ENCODE peak calls at places on chromosome 9, in seven cellular contexts. One of them, this sample, is unnamed.

GRCh38 chr9:109194157-109194556 is 27.1 kb upstream of the FRRS1L start:
- DNase-seq in HCT116: no peak
- DNase-seq in GM12878: no peak
- DNase-seq in SK-N-SH: no peak
- DNase-seq in H1: no peak
- DNase-seq in K562: no peak
- DNase-seq in HepG2: no peak
- DNase-seq in this sample: no peak

GRCh38 chr9:70304810-70305209 is 46.0 kb downstream of the SMC5 start:
- DNase-seq in SK-N-SH: no peak
- DNase-seq in HCT116: no peak
- DNase-seq in H1: no peak
- DNase-seq in K562: no peak
- DNase-seq in GM12878: no peak
- DNase-seq in HepG2: no peak
- DNase-seq in this sample: no peak

GRCh38 chr9:81456431-81456970 is 232.8 kb downstream of the TLE1 start:
- DNase-seq in H1: no peak
- DNase-seq in HCT116: no peak
- DNase-seq in SK-N-SH: no peak
- DNase-seq in K562: no peak
- DNase-seq in GM12878: no peak
- DNase-seq in HepG2: no peak
- DNase-seq in this sample: no peak

GRCh38 chr9:1922026-1922425 is 93.1 kb upstream of the SMARCA2 start:
- DNase-seq in K562: no peak
- DNase-seq in SK-N-SH: no peak
- DNase-seq in HCT116: no peak
- DNase-seq in HepG2: peak; percentile 5
- DNase-seq in H1: no peak
- DNase-seq in GM12878: no peak
- DNase-seq in this sample: no peak

GRCh38 chr9:124812401-124813016 is 35.6 kb downstream of the OLFML2A start:
- DNase-seq in K562: peak; percentile 77
- DNase-seq in HepG2: peak; percentile 56
- DNase-seq in HCT116: peak; percentile 84
- DNase-seq in GM12878: no peak
- DNase-seq in H1: no peak
- DNase-seq in SK-N-SH: peak; percentile 51
- DNase-seq in this sample: no peak

GRCh38 chr9:133375116-133375723 is 640 bp downstream of the SURF4 start:
- DNase-seq in GM12878: no peak
- DNase-seq in H1: no peak
- DNase-seq in HCT116: no peak
- DNase-seq in SK-N-SH: peak; percentile 82
- DNase-seq in HepG2: peak; percentile 67
- DNase-seq in K562: no peak
- DNase-seq in this sample: peak; percentile 58

GRCh38 chr9:137582286-137582860 is 3.6 kb upstream of the DPH7 start:
- DNase-seq in SK-N-SH: peak; percentile 50
- DNase-seq in H1: peak; percentile 66
- DNase-seq in HCT116: no peak
- DNase-seq in K562: no peak
- DNase-seq in GM12878: no peak
- DNase-seq in HepG2: no peak
- DNase-seq in this sample: no peak

GRCh38 chr9:111433082-111433481 is 51.1 kb downstream of the ECPAS start:
- DNase-seq in H1: no peak
- DNase-seq in SK-N-SH: no peak
- DNase-seq in HepG2: no peak
- DNase-seq in HCT116: no peak
- DNase-seq in GM12878: no peak
- DNase-seq in K562: no peak
- DNase-seq in this sample: no peak

GRCh38 chr9:110217656-110218099 is 9.7 kb upstream of the C9orf152 start:
- DNase-seq in K562: no peak
- DNase-seq in HepG2: peak; percentile 52
- DNase-seq in GM12878: no peak
- DNase-seq in HCT116: peak; percentile 48
- DNase-seq in SK-N-SH: peak; percentile 35
- DNase-seq in H1: no peak
- DNase-seq in this sample: peak; percentile 65

GRCh38 chr9:95726756-95727155 is 148.7 kb upstream of the ERCC6L2 start:
- DNase-seq in HepG2: peak; percentile 48
- DNase-seq in SK-N-SH: peak; percentile 63
- DNase-seq in H1: no peak
- DNase-seq in HCT116: peak; percentile 26
- DNase-seq in GM12878: no peak
- DNase-seq in K562: peak; percentile 15
- DNase-seq in this sample: peak; percentile 57

GRCh38 chr9:84054341-84055010 is 73.9 kb downstream of the RMI1 start:
- DNase-seq in HepG2: peak; percentile 30
- DNase-seq in SK-N-SH: no peak
- DNase-seq in K562: no peak
- DNase-seq in H1: no peak
- DNase-seq in GM12878: no peak
- DNase-seq in HCT116: no peak
- DNase-seq in this sample: no peak

GRCh38 chr9:84823426-84824271 is 154.1 kb downstream of the NTRK2 start:
- DNase-seq in HepG2: no peak
- DNase-seq in GM12878: peak; percentile 24
- DNase-seq in HCT116: no peak
- DNase-seq in H1: no peak
- DNase-seq in SK-N-SH: no peak
- DNase-seq in K562: no peak
- DNase-seq in this sample: peak; percentile 8

GRCh38 chr9:126297656-126298318 is 28.8 kb upstream of the MVB12B start:
- DNase-seq in H1: no peak
- DNase-seq in HCT116: no peak
- DNase-seq in HepG2: no peak
- DNase-seq in SK-N-SH: no peak
- DNase-seq in GM12878: no peak
- DNase-seq in K562: no peak
- DNase-seq in this sample: no peak

GRCh38 chr9:127223810-127224177 is 40.8 kb upstream of the GARNL3 start:
- DNase-seq in HepG2: no peak
- DNase-seq in SK-N-SH: no peak
- DNase-seq in HCT116: no peak
- DNase-seq in GM12878: no peak
- DNase-seq in K562: no peak
- DNase-seq in H1: no peak
- DNase-seq in this sample: no peak

GRCh38 chr9:113775714-113776113 is 100.4 kb upstream of the ZNF618 start:
- DNase-seq in SK-N-SH: no peak
- DNase-seq in HepG2: no peak
- DNase-seq in HCT116: no peak
- DNase-seq in H1: no peak
- DNase-seq in GM12878: no peak
- DNase-seq in K562: no peak
- DNase-seq in this sample: peak; percentile 16

GRCh38 chr9:118961857-118962256 is 407.4 kb downstream of the BRINP1 start:
- DNase-seq in K562: no peak
- DNase-seq in GM12878: no peak
- DNase-seq in HepG2: no peak
- DNase-seq in SK-N-SH: no peak
- DNase-seq in H1: no peak
- DNase-seq in HCT116: no peak
- DNase-seq in this sample: no peak

GRCh38 chr9:122777052-122777451 is 11.7 kb upstream of the OR5C1 start:
- DNase-seq in SK-N-SH: no peak
- DNase-seq in K562: no peak
- DNase-seq in GM12878: no peak
- DNase-seq in HCT116: no peak
- DNase-seq in HepG2: no peak
- DNase-seq in H1: no peak
- DNase-seq in this sample: no peak

GRCh38 chr9:101176384-101176783 is 147.9 kb downstream of the PLPPR1 start:
- DNase-seq in K562: peak; percentile 15
- DNase-seq in HCT116: peak; percentile 10
- DNase-seq in SK-N-SH: no peak
- DNase-seq in H1: peak; percentile 61
- DNase-seq in HepG2: peak; percentile 17
- DNase-seq in GM12878: no peak
- DNase-seq in this sample: no peak

GRCh38 chr9:33988219-33988890 is 60.3 kb downstream of the UBAP2 start:
- DNase-seq in GM12878: peak; percentile 62
- DNase-seq in SK-N-SH: no peak
- DNase-seq in K562: no peak
- DNase-seq in HCT116: no peak
- DNase-seq in HepG2: no peak
- DNase-seq in H1: no peak
- DNase-seq in this sample: no peak

GRCh38 chr9:72661401-72662135 is 140.2 kb downstream of the TMC1 start:
- DNase-seq in HCT116: no peak
- DNase-seq in GM12878: no peak
- DNase-seq in HepG2: no peak
- DNase-seq in K562: no peak
- DNase-seq in SK-N-SH: no peak
- DNase-seq in H1: no peak
- DNase-seq in this sample: no peak
- H2AFZ ChIP-seq in HCT116: no peak overlapping the region
- H2AFZ ChIP-seq in GM12878: no peak overlapping the region
- H2AFZ ChIP-seq in HepG2: no peak overlapping the region
- H2AFZ ChIP-seq in K562: no peak overlapping the region
- H2AFZ ChIP-seq in SK-N-SH: no peak overlapping the region
- H2AFZ ChIP-seq in H1: peak overlapping the region; percentile 90
- H2AFZ ChIP-seq in this sample: no peak overlapping the region

GRCh38 chr9:36878161-36878560 is 155.9 kb downstream of the PAX5 start:
- DNase-seq in HepG2: no peak
- DNase-seq in GM12878: no peak
- DNase-seq in SK-N-SH: no peak
- DNase-seq in H1: no peak
- DNase-seq in K562: no peak
- DNase-seq in HCT116: no peak
- DNase-seq in this sample: no peak

GRCh38 chr9:36874921-36875320 is 159.1 kb downstream of the PAX5 start:
- DNase-seq in SK-N-SH: no peak
- DNase-seq in HCT116: no peak
- DNase-seq in HepG2: no peak
- DNase-seq in K562: no peak
- DNase-seq in GM12878: no peak
- DNase-seq in H1: no peak
- DNase-seq in this sample: no peak

GRCh38 chr9:36877239-36877638 is 156.8 kb downstream of the PAX5 start:
- DNase-seq in SK-N-SH: no peak
- DNase-seq in K562: no peak
- DNase-seq in HepG2: no peak
- DNase-seq in H1: no peak
- DNase-seq in HCT116: no peak
- DNase-seq in GM12878: peak; percentile 35
- DNase-seq in this sample: no peak

GRCh38 chr9:36874261-36874660 is 159.8 kb downstream of the PAX5 start:
- DNase-seq in GM12878: no peak
- DNase-seq in K562: no peak
- DNase-seq in SK-N-SH: no peak
- DNase-seq in HCT116: no peak
- DNase-seq in H1: no peak
- DNase-seq in HepG2: no peak
- DNase-seq in this sample: no peak

DNA sequence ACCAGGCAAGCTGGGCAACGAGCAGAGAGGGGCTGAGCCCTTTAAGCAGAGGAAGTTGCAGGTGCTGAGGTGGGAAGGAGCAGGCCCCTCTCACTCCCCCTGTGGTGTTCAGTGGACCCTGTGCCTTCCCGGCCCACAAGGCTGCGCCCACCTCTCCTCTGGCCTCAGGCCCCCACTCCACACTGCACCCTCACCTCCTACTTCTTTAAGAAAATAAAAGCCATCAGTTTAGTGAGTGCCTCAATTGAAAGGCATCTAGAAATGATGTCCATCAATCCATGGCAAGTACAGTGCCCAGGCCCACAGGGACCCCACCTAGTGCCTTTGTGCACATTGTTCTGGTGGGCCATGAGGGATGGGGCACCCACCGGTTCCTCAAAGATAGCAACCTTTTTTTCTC is 158.0 kb downstream of the PAX5 start:
- DNase-seq in HepG2: no peak
- DNase-seq in GM12878: no peak
- DNase-seq in K562: no peak
- DNase-seq in H1: no peak
- DNase-seq in SK-N-SH: no peak
- DNase-seq in HCT116: no peak
- DNase-seq in this sample: no peak
- TF ChIP-seq MAX in HepG2: no peak
- TF ChIP-seq MAX in GM12878: no peak
- TF ChIP-seq MAX in K562: no peak
- TF ChIP-seq MAX in H1: no peak
- TF ChIP-seq MAX in SK-N-SH: no peak
- TF ChIP-seq MAX in HCT116: no peak
- TF ChIP-seq MAX in this sample: no peak

DNA sequence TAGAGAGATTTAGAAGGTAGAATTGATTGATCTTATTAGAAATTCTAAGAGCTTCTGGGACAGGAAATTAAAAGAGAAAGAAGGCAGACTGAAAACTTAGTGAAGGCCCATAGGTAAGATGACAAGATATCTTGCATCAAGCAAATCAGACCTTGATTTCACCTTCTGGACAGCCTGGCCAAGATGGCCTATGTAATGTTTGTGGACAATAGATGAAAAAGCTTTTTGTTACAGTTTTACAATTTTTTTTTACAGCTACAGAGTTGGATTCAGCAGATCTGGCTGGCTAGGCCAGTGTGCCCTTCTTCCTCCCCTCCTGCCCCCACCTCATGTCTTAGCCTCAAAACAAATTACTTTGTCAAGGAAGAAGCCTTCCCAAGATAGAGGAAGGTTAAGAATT is 21.6 kb upstream of the HEMGN start:
- DNase-seq in K562: no peak
- DNase-seq in GM12878: no peak
- DNase-seq in HepG2: no peak
- DNase-seq in SK-N-SH: no peak
- DNase-seq in HCT116: no peak
- DNase-seq in H1: no peak
- DNase-seq in this sample: no peak
- H2AFZ ChIP-seq in K562: peak overlapping the region; percentile 93
- H2AFZ ChIP-seq in GM12878: no peak overlapping the region
- H2AFZ ChIP-seq in HepG2: no peak overlapping the region
- H2AFZ ChIP-seq in SK-N-SH: no peak overlapping the region
- H2AFZ ChIP-seq in HCT116: no peak overlapping the region
- H2AFZ ChIP-seq in H1: no peak overlapping the region
- H2AFZ ChIP-seq in this sample: no peak overlapping the region

GRCh38 chr9:131485206-131485605 is 17.5 kb upstream of the POMT1 start:
- DNase-seq in HCT116: no peak
- DNase-seq in H1: no peak
- DNase-seq in GM12878: no peak
- DNase-seq in K562: no peak
- DNase-seq in SK-N-SH: no peak
- DNase-seq in HepG2: no peak
- DNase-seq in this sample: no peak

GRCh38 chr9:131484051-131484445 is 18.7 kb upstream of the POMT1 start:
- DNase-seq in H1: no peak
- DNase-seq in HCT116: no peak
- DNase-seq in SK-N-SH: no peak
- DNase-seq in HepG2: no peak
- DNase-seq in GM12878: no peak
- DNase-seq in K562: no peak
- DNase-seq in this sample: no peak

GRCh38 chr9:131482343-131483006 is 20.2 kb upstream of the POMT1 start:
- DNase-seq in H1: no peak
- DNase-seq in SK-N-SH: no peak
- DNase-seq in HepG2: no peak
- DNase-seq in GM12878: no peak
- DNase-seq in HCT116: no peak
- DNase-seq in K562: no peak
- DNase-seq in this sample: no peak

GRCh38 chr9:131484560-131485185 is 18.0 kb upstream of the POMT1 start:
- DNase-seq in HCT116: no peak
- DNase-seq in GM12878: no peak
- DNase-seq in H1: no peak
- DNase-seq in SK-N-SH: no peak
- DNase-seq in K562: no peak
- DNase-seq in HepG2: no peak
- DNase-seq in this sample: no peak

GRCh38 chr9:131483319-131484050 is 19.2 kb upstream of the POMT1 start:
- DNase-seq in HepG2: no peak
- DNase-seq in SK-N-SH: no peak
- DNase-seq in GM12878: no peak
- DNase-seq in H1: no peak
- DNase-seq in HCT116: no peak
- DNase-seq in K562: no peak
- DNase-seq in this sample: no peak
- TF ChIP-seq MAX in HepG2: no peak
- TF ChIP-seq MAX in SK-N-SH: no peak
- TF ChIP-seq MAX in GM12878: no peak
- TF ChIP-seq MAX in H1: no peak
- TF ChIP-seq MAX in HCT116: no peak
- TF ChIP-seq MAX in K562: no peak
- TF ChIP-seq MAX in this sample: no peak

This sample was measured in endothelial cell of umbilical vein.